ENCODE peak calls at places on chromosomes 6 and 20, in ten cellular contexts. L is naive thymus-derived CD4-positive, alpha-beta T cell; I is fibroblast of lung; J is progenitor cell of endocrine pancreas; S is GM12865; M is amygdala; N is choroid plexus epithelial cell; Y is Caki2; U is NCI-H748 treated with DMSO at 0.1 percent for 48 hours; C is activated T-cell treated with anti-CD3 and anti-CD28 coated beads for 4 hours. H is an unnamed sample.
A peak's percentile ranks its signal among the peaks of the same experiment; 100 is the strongest.

GRCh38 chr20:38434310-38434741 is 802 bp downstream of the SNHG17 start:
- DNase-seq in I (peak; percentile 23), M (no peak), S (peak; percentile 51), U (no peak), N (peak; percentile 46), Y (no peak), L (peak; percentile 36), C (no peak), J (no peak), H (no peak)

GRCh38 chr20:63789836-63790571 is 41.1 kb downstream of the ZBTB46 start:
- DNase-seq in Y (no peak), I (no peak), L (no peak), C (no peak), M (no peak), S (no peak), U (no peak), N (no peak), J (no peak), H (no peak)

GRCh38 chr6:12555267-12555666 is 161.3 kb upstream of the PHACTR1 start:
- DNase-seq in N (peak; percentile 77), Y (no peak), M (no peak), U (no peak), S (no peak), L (no peak), I (no peak), C (no peak), J (no peak), H (peak; percentile 79)

GRCh38 chr6:38567436-38567835 is 72.3 kb downstream of the BTBD9 start:
- DNase-seq in M (peak; percentile 13), C (no peak), J (no peak), I (peak; percentile 91), U (peak; percentile 25), S (peak; percentile 8), N (peak; percentile 95), Y (no peak), L (no peak), H (no peak)

GRCh38 chr6:165654144-165654543 is 8.9 kb downstream of the PDE10A start:
- DNase-seq in S (no peak), U (no peak), Y (no peak), M (no peak), C (no peak), I (no peak), L (no peak), J (no peak), N (no peak), H (no peak)

GRCh38 chr20:61696181-61696735 is 369.4 kb downstream of the TAF4 start:
- DNase-seq in C (no peak), S (no peak), Y (no peak), M (no peak), N (no peak), L (no peak), U (no peak), J (no peak), I (no peak), H (no peak)

GRCh38 chr6:114419175-114419574 is 76.4 kb upstream of the HS3ST5 start:
- DNase-seq in C (no peak), N (no peak), M (no peak), L (no peak), S (peak; percentile 64), Y (no peak), J (no peak), I (no peak), U (peak; percentile 31), H (no peak)

GRCh38 chr6:123091091-123091895 is 95.3 kb downstream of the CLVS2 start:
- DNase-seq in I (peak; percentile 55), S (no peak), M (no peak), C (no peak), Y (peak; percentile 64), J (no peak), L (no peak), U (no peak), N (peak; percentile 93), H (peak; percentile 43)

GRCh38 chr6:132598473-132598872 is 8.9 kb upstream of the TAAR5 start:
- DNase-seq in M (no peak), U (no peak), J (no peak), Y (no peak), N (no peak), S (peak; percentile 46), I (no peak), L (no peak), C (no peak), H (no peak)

GRCh38 chr6:70166088-70166958 is 136.6 kb downstream of the COL9A1 start:
- DNase-seq in M (peak; percentile 49), U (peak; percentile 74), I (peak; percentile 46), L (peak; percentile 23), N (peak; percentile 62), S (peak; percentile 51), J (peak; percentile 50), Y (peak; percentile 39), C (no peak), H (no peak)

GRCh38 chr6:52573295-52573694 is 3.6 kb downstream of the TRAM2 start:
- DNase-seq in S (no peak), J (no peak), M (no peak), N (peak; percentile 60), L (no peak), U (no peak), Y (no peak), I (no peak), C (no peak), H (no peak)

H was measured in epithelial cell of proximal tubule.